ENCODE peak calls at places on chromosomes 5 and 9, in ten cellular contexts. A, I, X, U, J, S, K, Q, L and W are unnamed samples.

GRCh38 chr9:134843740-134844139 is 36.9 kb upstream of the FCN2 start:
- DNase-seq in A (no peak), I (no peak), X (no peak), U (no peak), J (no peak), S (no peak), K (no peak), Q (no peak), L (no peak), W (no peak)

GRCh38 chr5:79191457-79191856 is 44.5 kb upstream of the JMY start:
- DNase-seq in A (no peak), I (no peak), X (no peak), U (no peak), J (no peak), S (peak; percentile 7), K (no peak), Q (no peak), L (no peak), W (no peak)

GRCh38 chr9:135221951-135222631 is 134.6 kb downstream of the OLFM1 start:
- DNase-seq in A (peak; percentile 39), I (no peak), X (no peak), U (no peak), J (no peak), S (peak; percentile 89), K (no peak), Q (no peak), L (no peak), W (no peak)

GRCh38 chr5:178307266-178308045 is 74.9 kb upstream of the PHYKPL start:
- DNase-seq in A (no peak), I (no peak), X (no peak), U (no peak), J (no peak), S (no peak), K (no peak), Q (no peak), L (no peak), W (no peak)

GRCh38 chr5:124193371-124193789 is 553.1 kb downstream of the ZNF608 start:
- DNase-seq in A (peak; percentile 67), I (no peak), X (no peak), U (peak; percentile 82), J (peak; percentile 56), S (no peak), K (peak; percentile 75), Q (no peak), L (no peak), W (no peak)

GRCh38 chr5:54226215-54226614 is 84.2 kb downstream of the ARL15 start:
- DNase-seq in A (no peak), I (no peak), X (no peak), U (no peak), J (no peak), S (no peak), K (no peak), Q (no peak), L (no peak), W (no peak)

GRCh38 chr5:52837591-52838001 is 49.9 kb downstream of the ITGA1 start:
- DNase-seq in A (no peak), I (no peak), X (no peak), U (peak; percentile 42), J (peak; percentile 64), S (no peak), K (peak; percentile 56), Q (no peak), L (no peak), W (no peak)

GRCh38 chr5:33936381-33937016 is at the start of gene RXFP3:
- DNase-seq in A (no peak), I (no peak), X (no peak), U (peak; percentile 67), J (peak; percentile 23), S (no peak), K (peak; percentile 52), Q (peak; percentile 44), L (no peak), W (peak; percentile 51)

GRCh38 chr5:57764479-57765089 is 282.0 kb upstream of the ACTBL2 start:
- DNase-seq in A (no peak), I (no peak), X (no peak), U (no peak), J (no peak), S (no peak), K (no peak), Q (no peak), L (no peak), W (no peak)

GRCh38 chr9:122657527-122657926 is at the start of gene OR1B1:
- DNase-seq in A (no peak), I (no peak), X (no peak), U (no peak), J (no peak), S (no peak), K (no peak), Q (no peak), L (no peak), W (no peak)

GRCh38 chr5:8831854-8832253 is 714.0 kb downstream of the SEMA5A start:
- DNase-seq in A (no peak), I (no peak), X (no peak), U (peak; percentile 53), J (peak; percentile 11), S (no peak), K (no peak), Q (no peak), L (no peak), W (no peak)

GRCh38 chr9:136799079-136799853 is 3.1 kb downstream of the CCDC183 start:
- DNase-seq in A (no peak), I (peak; percentile 82), X (peak; percentile 36), U (no peak), J (no peak), S (no peak), K (no peak), Q (no peak), L (no peak), W (no peak)

GRCh38 chr5:135437796-135438560 is 9.2 kb downstream of the DCANP1 start:
- DNase-seq in A (peak; percentile 49), I (peak; percentile 21), X (peak; percentile 67), U (peak; percentile 88), J (peak; percentile 96), S (no peak), K (peak; percentile 94), Q (no peak), L (peak; percentile 57), W (no peak)

DNA sequence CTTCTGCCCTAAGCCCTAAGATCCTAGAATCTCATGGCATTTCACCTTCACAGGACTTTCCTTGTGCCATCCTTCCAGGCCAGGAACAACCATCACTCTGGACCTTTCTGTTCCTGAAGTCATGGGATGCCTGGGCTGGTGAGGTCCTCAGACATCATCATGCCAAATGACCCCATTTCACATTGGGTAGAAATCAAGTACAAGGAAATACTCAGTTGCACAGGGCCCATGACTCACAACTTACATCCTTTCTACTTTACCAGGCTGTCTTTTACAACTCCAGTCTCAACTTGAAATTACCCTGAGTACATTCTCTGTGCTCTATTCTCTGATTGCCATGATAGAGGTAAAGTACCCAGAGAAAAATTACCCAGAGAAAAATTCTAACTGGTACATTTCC is 167.1 kb downstream of the PIK3R1 start:
- DNase-seq in A (no peak), I (no peak), X (peak; percentile 14), U (peak; percentile 39), J (peak; percentile 6), S (no peak), K (no peak), Q (no peak), L (no peak), W (no peak)
- TF ChIP-seq CTCF in A (no peak), I (no peak), X (no peak), U (no peak), J (no peak), S (no peak), K (no peak), Q (no peak), L (no peak), W (no peak)

DNA sequence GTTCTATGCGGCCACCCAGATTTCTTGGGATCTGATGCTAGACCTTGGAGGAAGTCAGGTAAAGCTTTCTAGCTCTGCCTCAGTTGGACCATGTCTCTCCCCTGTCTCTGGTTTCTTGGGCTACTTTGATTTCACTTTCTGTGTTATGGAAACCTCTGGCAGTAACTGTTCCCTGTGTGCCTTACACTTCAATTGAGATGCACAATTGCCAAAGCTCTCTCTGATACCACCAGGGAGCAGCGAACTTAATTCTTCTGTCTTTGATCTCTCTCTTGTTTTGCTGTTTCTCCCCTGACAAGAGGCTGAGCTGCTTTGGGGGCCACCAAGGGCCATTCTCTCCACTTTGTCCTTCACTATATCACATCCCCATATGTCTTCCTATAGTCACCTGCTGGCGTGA is 61.4 kb downstream of the PGM5 start:
- DNase-seq in A (no peak), I (no peak), X (no peak), U (no peak), J (no peak), S (no peak), K (no peak), Q (no peak), L (no peak), W (no peak)
- TF ChIP-seq CTCF in A (no peak), I (no peak), X (no peak), U (no peak), J (no peak), S (no peak), K (no peak), Q (no peak), L (no peak), W (no peak)

DNA sequence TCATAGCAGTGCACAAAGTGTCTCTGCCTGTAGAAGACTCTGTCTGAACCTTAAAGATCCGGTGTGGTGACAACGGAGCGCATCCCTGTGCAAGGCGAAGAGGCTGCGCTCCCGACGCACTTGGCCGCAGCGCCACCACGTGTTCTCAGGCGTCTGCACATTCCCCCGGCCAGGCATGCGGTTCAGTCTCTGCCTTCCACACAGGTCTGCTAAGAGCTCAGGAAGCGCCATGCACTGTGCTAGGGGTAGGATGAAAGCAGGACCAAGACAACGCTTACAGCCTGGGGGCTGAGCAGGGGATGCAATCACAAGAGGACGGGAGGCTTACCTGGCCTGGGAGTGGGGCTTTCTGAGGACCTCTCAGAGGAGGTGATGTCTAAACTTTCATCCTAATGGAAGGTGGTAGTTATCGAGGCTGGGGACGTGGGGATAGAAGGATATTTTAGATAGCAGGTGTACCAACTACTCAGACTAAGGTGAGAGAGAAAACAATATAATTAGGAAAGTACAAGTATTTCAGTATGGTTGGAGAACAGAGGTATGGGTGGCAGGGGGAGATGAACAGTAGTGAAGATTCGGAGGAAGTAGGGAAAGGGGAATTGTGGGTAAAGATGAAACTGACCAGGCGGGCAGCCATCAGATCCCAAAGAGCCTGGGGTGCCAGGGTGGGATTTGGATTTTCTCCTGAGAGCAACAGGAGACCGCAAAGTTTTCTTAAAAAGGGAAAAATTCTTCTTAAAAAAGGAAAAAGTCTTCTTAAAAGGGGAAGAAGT is 13.3 kb downstream of the CAPSL start:
- DNase-seq in A (peak; percentile 59), I (peak; percentile 55), X (peak; percentile 47), U (peak; percentile 70), J (peak; percentile 74), S (peak; percentile 64), K (peak; percentile 65), Q (peak; percentile 63), L (no peak), W (peak; percentile 66)
- TF ChIP-seq CTCF in A (peak; percentile 63), I (peak; percentile 18), X (no peak), U (peak; percentile 59), J (peak; percentile 88), S (peak; percentile 54), K (peak; percentile 77), Q (peak; percentile 72), L (peak; percentile 77), W (peak; percentile 86)

DNA sequence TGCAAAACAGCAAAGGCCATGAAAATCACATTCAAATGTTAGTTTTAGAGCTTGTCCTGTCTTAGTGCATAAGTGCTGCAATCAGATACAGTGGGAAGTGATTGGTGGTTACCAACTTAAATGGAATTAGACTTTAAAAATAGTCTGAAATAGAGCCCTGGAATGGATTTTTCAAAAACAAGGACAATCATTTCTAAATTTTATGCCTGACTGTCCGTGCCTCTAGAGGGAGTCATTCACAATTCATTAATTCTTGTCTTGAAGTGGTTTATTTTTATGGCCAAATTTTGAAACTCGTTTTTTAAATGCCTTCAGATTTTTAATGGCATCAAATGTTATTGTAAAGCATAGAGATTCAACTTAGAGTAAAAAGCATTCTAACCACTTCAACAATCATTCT is 561.8 kb upstream of the DAB2 start:
- DNase-seq in A (no peak), I (no peak), X (no peak), U (peak; percentile 11), J (no peak), S (no peak), K (no peak), Q (no peak), L (no peak), W (no peak)
- TF ChIP-seq CTCF in A (no peak), I (no peak), X (no peak), U (peak; percentile 29), J (no peak), S (no peak), K (peak; percentile 8), Q (no peak), L (no peak), W (no peak)